ENCODE peak calls at places on chromosome 9, in ten cellular contexts. U, A, O, Z, H, V, F, P, B and E are unnamed samples.

GRCh38 chr9:77595426-77596051 is 52.6 kb downstream of the GNA14 start:
- DNase-seq in U (no peak), A (no peak), O (no peak), Z (no peak), H (no peak), V (no peak), F (peak; percentile 84), P (no peak), B (no peak), E (no peak)

GRCh38 chr9:115972802-115973201 is 180.8 kb upstream of the PAPPA start:
- DNase-seq in U (no peak), A (no peak), O (no peak), Z (no peak), H (no peak), V (no peak), F (no peak), P (no peak), B (no peak), E (no peak)

GRCh38 chr9:34658461-34658860 is 4.0 kb downstream of the CCL27 start:
- DNase-seq in U (no peak), A (no peak), O (no peak), Z (no peak), H (no peak), V (no peak), F (no peak), P (no peak), B (no peak), E (no peak)

GRCh38 chr9:3475300-3476020 is 50.3 kb downstream of the RFX3 start:
- DNase-seq in U (no peak), A (no peak), O (no peak), Z (no peak), H (no peak), V (no peak), F (no peak), P (no peak), B (no peak), E (no peak)

GRCh38 chr9:111039203-111039907 is 1.1 kb upstream of the LPAR1 start:
- DNase-seq in U (no peak), A (no peak), O (no peak), Z (no peak), H (peak; percentile 42), V (no peak), F (no peak), P (no peak), B (no peak), E (peak; percentile 40)

GRCh38 chr9:111525056-111525977 is at the start of gene ZNF483:
- DNase-seq in U (peak; percentile 70), A (peak; percentile 76), O (peak; percentile 75), Z (peak; percentile 67), H (peak; percentile 91), V (peak; percentile 78), F (peak; percentile 53), P (peak; percentile 65), B (peak; percentile 85), E (peak; percentile 22)

GRCh38 chr9:130861372-130862180 is 26.5 kb downstream of the ABL1 start:
- DNase-seq in U (no peak), A (no peak), O (no peak), Z (no peak), H (no peak), V (no peak), F (no peak), P (no peak), B (no peak), E (no peak)

GRCh38 chr9:27655454-27655853 is 82.2 kb upstream of the C9orf72 start:
- DNase-seq in U (no peak), A (no peak), O (no peak), Z (no peak), H (no peak), V (no peak), F (no peak), P (no peak), B (no peak), E (no peak)

GRCh38 chr9:130040901-130041647 is 1.9 kb downstream of the FNBP1 start:
- DNase-seq in U (no peak), A (no peak), O (peak; percentile 50), Z (no peak), H (no peak), V (peak; percentile 19), F (no peak), P (no peak), B (no peak), E (no peak)

GRCh38 chr9:120436937-120437592 is 142.9 kb downstream of the CDK5RAP2 start:
- DNase-seq in U (no peak), A (no peak), O (peak; percentile 12), Z (no peak), H (no peak), V (peak; percentile 67), F (no peak), P (no peak), B (no peak), E (peak; percentile 55)

GRCh38 chr9:114419796-114420195 is 32.0 kb upstream of the AKNA start:
- DNase-seq in U (no peak), A (no peak), O (no peak), Z (no peak), H (no peak), V (no peak), F (no peak), P (no peak), B (no peak), E (no peak)

GRCh38 chr9:105063665-105064247 is 135.8 kb upstream of the ABCA1 start:
- DNase-seq in U (no peak), A (no peak), O (no peak), Z (no peak), H (peak; percentile 68), V (no peak), F (no peak), P (no peak), B (no peak), E (no peak)

GRCh38 chr9:131813116-131813515 is 73.2 kb upstream of the RAPGEF1 start:
- DNase-seq in U (no peak), A (no peak), O (no peak), Z (no peak), H (no peak), V (no peak), F (no peak), P (no peak), B (no peak), E (no peak)

GRCh38 chr9:120692901-120693573 is 21.2 kb downstream of the MEGF9 start:
- DNase-seq in U (no peak), A (no peak), O (peak; percentile 54), Z (no peak), H (no peak), V (no peak), F (no peak), P (no peak), B (no peak), E (no peak)

GRCh38 chr9:104276709-104277245 is 182.7 kb downstream of the SMC2 start:
- DNase-seq in U (no peak), A (no peak), O (no peak), Z (no peak), H (no peak), V (no peak), F (no peak), P (no peak), B (no peak), E (no peak)

GRCh38 chr9:108671794-108672193 is 184.0 kb downstream of the ACTL7B start:
- DNase-seq in U (no peak), A (no peak), O (no peak), Z (no peak), H (peak; percentile 96), V (no peak), F (no peak), P (no peak), B (no peak), E (no peak)

GRCh38 chr9:35164711-35165110 is 2.9 kb downstream of the UNC13B start:
- DNase-seq in U (no peak), A (no peak), O (peak; percentile 4), Z (no peak), H (no peak), V (no peak), F (peak; percentile 13), P (no peak), B (no peak), E (no peak)

GRCh38 chr9:135474915-135475314 is 4.7 kb upstream of the PPP1R26 start:
- DNase-seq in U (peak; percentile 21), A (peak; percentile 14), O (no peak), Z (no peak), H (peak; percentile 38), V (no peak), F (no peak), P (no peak), B (peak; percentile 32), E (no peak)

GRCh38 chr9:92722386-92723298 is 42.0 kb downstream of the BICD2 start:
- DNase-seq in U (no peak), A (no peak), O (no peak), Z (no peak), H (no peak), V (no peak), F (peak; percentile 50), P (no peak), B (no peak), E (no peak)

GRCh38 chr9:90916147-90916734 is 114.6 kb downstream of the SYK start:
- DNase-seq in U (no peak), A (no peak), O (no peak), Z (no peak), H (no peak), V (no peak), F (no peak), P (peak; percentile 57), B (no peak), E (no peak)

GRCh38 chr9:85900504-85901201 is 40.3 kb upstream of the NAA35 start:
- DNase-seq in U (peak; percentile 38), A (no peak), O (peak; percentile 22), Z (peak; percentile 6), H (peak; percentile 26), V (no peak), F (no peak), P (no peak), B (peak; percentile 0), E (peak; percentile 58)

GRCh38 chr9:135736265-135736978 is 34.4 kb downstream of the KCNT1 start:
- DNase-seq in U (no peak), A (no peak), O (no peak), Z (no peak), H (no peak), V (no peak), F (no peak), P (no peak), B (no peak), E (no peak)

GRCh38 chr9:128124451-128124850 is 3.1 kb downstream of the PTGES2 start:
- DNase-seq in U (no peak), A (no peak), O (no peak), Z (no peak), H (no peak), V (no peak), F (no peak), P (peak; percentile 42), B (no peak), E (no peak)

GRCh38 chr9:130732131-130732530 is 38.6 kb downstream of the EXOSC2 start:
- DNase-seq in U (no peak), A (no peak), O (no peak), Z (no peak), H (peak; percentile 32), V (no peak), F (peak; percentile 95), P (no peak), B (peak; percentile 90), E (no peak)

GRCh38 chr9:122392714-122393113 is 21.9 kb downstream of the PTGS1 start:
- DNase-seq in U (no peak), A (no peak), O (no peak), Z (no peak), H (no peak), V (no peak), F (no peak), P (no peak), B (no peak), E (no peak)

GRCh38 chr9:114771901-114772300 is 33.9 kb downstream of the TNFSF15 start:
- DNase-seq in U (no peak), A (no peak), O (no peak), Z (no peak), H (no peak), V (no peak), F (no peak), P (no peak), B (no peak), E (no peak)